ENCODE peak calls at places on chromosomes 5 and 9, in six cellular contexts. G is H1, S is IMR-90, I is mesenchymal stem cell, P is neuronal stem cell, F is trophoblast cell. Y is an unnamed sample.
A peak's percentile ranks its signal among the peaks of the same experiment; 100 is the strongest.

GRCh38 chr5:77282337-77283027 is 72.0 kb downstream of the PDE8B start:
- DNase-seq in G (no peak), S (peak; percentile 88), I (no peak), P (no peak), F (peak; percentile 97), Y (peak; percentile 48)

GRCh38 chr5:87499478-87500410 is 87.0 kb upstream of the CCNH start:
- DNase-seq in G (no peak), S (no peak), I (no peak), P (no peak), F (no peak), Y (peak; percentile 34)

GRCh38 chr9:133320421-133320881 is 15.5 kb downstream of the SURF6 start:
- DNase-seq in G (no peak), S (no peak), I (no peak), P (no peak), F (no peak), Y (peak; percentile 63)

GRCh38 chr9:131347376-131348020 is 46.4 kb upstream of the PRRC2B start:
- DNase-seq in G (no peak), S (no peak), I (no peak), P (no peak), F (no peak), Y (no peak)

GRCh38 chr9:118577121-118577520 is 792.1 kb downstream of the BRINP1 start:
- DNase-seq in G (no peak), S (no peak), I (peak; percentile 58), P (no peak), F (peak; percentile 6), Y (no peak)

GRCh38 chr5:93660677-93661076 is 77.7 kb downstream of the NR2F1 start:
- DNase-seq in G (no peak), S (no peak), I (no peak), P (no peak), F (no peak), Y (no peak)

GRCh38 chr9:106616026-106616425 is 246.9 kb upstream of the ZNF462 start:
- DNase-seq in G (no peak), S (no peak), I (no peak), P (no peak), F (no peak), Y (no peak)

GRCh38 chr5:78405820-78406750 is 45.7 kb downstream of the SCAMP1 start:
- DNase-seq in G (no peak), S (peak; percentile 76), I (peak; percentile 55), P (no peak), F (peak; percentile 31), Y (no peak)

GRCh38 chr9:33908114-33908513 is 91.2 kb downstream of the UBE2R2 start:
- DNase-seq in G (no peak), S (no peak), I (no peak), P (no peak), F (no peak), Y (no peak)

GRCh38 chr9:101487443-101487855 is 46.2 kb upstream of the RNF20 start:
- DNase-seq in G (no peak), S (no peak), I (no peak), P (no peak), F (no peak), Y (no peak)

GRCh38 chr5:43769576-43770352 is 166.8 kb downstream of the NNT start:
- DNase-seq in G (no peak), S (peak; percentile 91), I (peak; percentile 46), P (no peak), F (peak; percentile 30), Y (no peak)

GRCh38 chr5:161400583-161400982 is 145.9 kb downstream of the GABRB2 start:
- DNase-seq in G (no peak), S (no peak), I (no peak), P (no peak), F (no peak), Y (no peak)

GRCh38 chr5:132639706-132640130 is 18.3 kb upstream of the IL13 start:
- DNase-seq in G (no peak), S (no peak), I (no peak), P (no peak), F (no peak), Y (no peak)

GRCh38 chr5:71537681-71538080 is 49.5 kb upstream of the MCCC2 start:
- DNase-seq in G (no peak), S (no peak), I (no peak), P (no peak), F (no peak), Y (no peak)

GRCh38 chr5:170228756-170229459 is 3.9 kb upstream of the C5orf58 start:
- DNase-seq in G (no peak), S (no peak), I (no peak), P (no peak), F (no peak), Y (no peak)

GRCh38 chr9:108219664-108220063 is 636.1 kb downstream of the ACTL7B start:
- DNase-seq in G (no peak), S (no peak), I (no peak), P (no peak), F (no peak), Y (no peak)

GRCh38 chr5:169861433-169861832 is 118.9 kb downstream of the INSYN2B start:
- DNase-seq in G (no peak), S (peak; percentile 8), I (no peak), P (no peak), F (no peak), Y (no peak)

GRCh38 chr5:89929834-89930233 is 479.7 kb downstream of the CETN3 start:
- DNase-seq in G (no peak), S (no peak), I (peak; percentile 4), P (no peak), F (no peak), Y (no peak)

GRCh38 chr5:156201793-156202388 is 125.1 kb upstream of the SGCD start:
- DNase-seq in G (no peak), S (peak; percentile 83), I (peak; percentile 10), P (no peak), F (peak; percentile 1), Y (no peak)

GRCh38 chr9:105359899-105360298 is 87.9 kb upstream of the FSD1L start:
- DNase-seq in G (no peak), S (peak; percentile 73), I (no peak), P (no peak), F (peak; percentile 67), Y (no peak)

GRCh38 chr9:111386386-111386785 is 56.4 kb upstream of the OR2K2 start:
- DNase-seq in G (no peak), S (no peak), I (no peak), P (no peak), F (no peak), Y (no peak)

GRCh38 chr5:173794901-173795416 is 93.2 kb upstream of the CPEB4 start:
- DNase-seq in G (no peak), S (no peak), I (no peak), P (no peak), F (peak; percentile 26), Y (no peak)

GRCh38 chr9:131657890-131658752 is 81.8 kb downstream of the RAPGEF1 start:
- DNase-seq in G (no peak), S (peak; percentile 95), I (peak; percentile 97), P (no peak), F (peak; percentile 63), Y (no peak)

GRCh38 chr9:23821400-23822181 is 4.4 kb downstream of the ELAVL2 start:
- DNase-seq in G (no peak), S (no peak), I (peak; percentile 11), P (peak; percentile 61), F (no peak), Y (peak; percentile 76)

GRCh38 chr9:127203501-127204327 is 60.9 kb upstream of the GARNL3 start:
- DNase-seq in G (no peak), S (no peak), I (no peak), P (no peak), F (no peak), Y (no peak)
- H3K14ac ChIP-seq in G (no peak overlapping the region), S (no peak overlapping the region), I (no peak overlapping the region), P (peak overlapping the region; percentile 72), F (no peak overlapping the region), Y (no peak overlapping the region)

GRCh38 chr5:81749186-81749561 is 1.7 kb downstream of the SSBP2 start:
- DNase-seq in G (no peak), S (no peak), I (no peak), P (no peak), F (no peak), Y (no peak)
- H3K18ac ChIP-seq in G (no peak overlapping the region), S (no peak overlapping the region), I (no peak overlapping the region), P (no peak overlapping the region), F (no peak overlapping the region), Y (no peak overlapping the region)

GRCh38 chr5:18219241-18219640 is 585.0 kb downstream of the TAF11L14 start:
- DNase-seq in G (no peak), S (no peak), I (no peak), P (no peak), F (no peak), Y (no peak)

GRCh38 chr5:18216729-18217128 is 582.5 kb downstream of the TAF11L14 start:
- DNase-seq in G (no peak), S (no peak), I (no peak), P (no peak), F (no peak), Y (no peak)

GRCh38 chr5:18220631-18221030 is 586.4 kb downstream of the TAF11L14 start:
- DNase-seq in G (no peak), S (no peak), I (no peak), P (no peak), F (no peak), Y (no peak)

GRCh38 chr5:18216016-18216415 is 581.8 kb downstream of the TAF11L14 start:
- DNase-seq in G (no peak), S (no peak), I (no peak), P (no peak), F (no peak), Y (no peak)
- H3K14ac ChIP-seq in G (no peak overlapping the region), S (no peak overlapping the region), I (no peak overlapping the region), P (no peak overlapping the region), F (no peak overlapping the region), Y (no peak overlapping the region)

GRCh38 chr9:129697111-129697955 is 31.9 kb downstream of the PRRX2 start:
- DNase-seq in G (no peak), S (peak; percentile 78), I (peak; percentile 84), P (no peak), F (peak; percentile 21), Y (peak; percentile 54)

GRCh38 chr9:129701054-129701453 is 35.6 kb downstream of the PRRX2 start:
- DNase-seq in G (no peak), S (no peak), I (no peak), P (no peak), F (no peak), Y (no peak)

GRCh38 chr9:129695870-129696269 is 30.4 kb downstream of the PRRX2 start:
- DNase-seq in G (no peak), S (no peak), I (no peak), P (no peak), F (no peak), Y (no peak)

GRCh38 chr9:129696803-129697110 is 31.3 kb downstream of the PRRX2 start:
- DNase-seq in G (no peak), S (no peak), I (no peak), P (no peak), F (no peak), Y (no peak)

DNA sequence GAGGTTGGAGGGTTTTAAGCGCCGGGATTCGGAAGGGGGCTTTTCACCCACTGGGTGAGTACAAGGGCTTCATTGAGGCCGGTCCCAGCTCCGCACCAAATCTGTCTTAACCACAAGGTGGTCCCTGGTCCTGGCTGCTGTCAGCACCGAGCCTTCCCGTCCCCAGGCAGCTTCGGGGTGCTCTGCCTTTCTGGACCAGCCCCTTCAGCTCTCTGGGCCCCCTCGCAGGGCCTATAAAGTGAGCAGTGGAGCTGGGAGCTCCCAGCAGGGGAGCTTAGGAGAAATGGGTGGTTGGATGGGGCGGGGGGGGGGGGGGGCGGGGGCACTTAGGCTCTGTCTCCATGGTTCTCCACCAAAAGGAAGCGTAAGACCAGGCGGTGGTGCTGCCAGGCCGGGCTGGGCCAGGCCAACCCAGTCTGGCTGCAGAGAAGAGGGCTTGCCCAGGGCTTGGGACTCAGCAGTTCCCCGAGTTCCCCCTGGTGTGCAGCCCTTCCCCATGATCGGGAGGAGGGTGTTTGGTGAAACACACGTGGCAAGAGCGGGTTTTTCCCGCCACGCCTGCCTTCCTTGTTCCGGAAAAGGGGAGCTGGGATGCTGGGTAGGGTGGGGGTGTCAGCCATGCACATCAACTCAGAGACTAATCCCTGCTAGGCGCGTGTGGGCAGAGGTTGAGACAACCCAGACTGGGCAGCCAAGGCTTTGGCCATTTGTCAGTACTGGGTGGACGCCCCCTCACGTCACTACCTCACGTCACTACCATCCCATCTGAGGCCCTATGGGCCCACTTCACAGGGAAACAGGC is 32.7 kb downstream of the PRRX2 start:
- DNase-seq in G (no peak), S (no peak), I (no peak), P (no peak), F (no peak), Y (peak; percentile 41)
- H3K18ac ChIP-seq in G (peak overlapping the region; percentile 72), S (peak overlapping the region; percentile 99), I (no peak overlapping the region), P (peak overlapping the region; percentile 92), F (no peak overlapping the region), Y (peak overlapping the region; percentile 90)